ENCODE peak calls at places on chromosomes 7 and 10, in ten cellular contexts. O is bronchial epithelial cell; I is kidney tubule cell; D is mesendoderm; Y is NCI-H1105 treated with DMSO at 0.1 percent for 48 hours; Q is LoVo; B is activated T-helper 9 cell treated with anti-CD3 and anti-CD28 coated beads, Interleukin-2, amount 50 U/mL, for 16 hours; E is mucosa of descending colon; X is effector memory CD4-positive, alpha-beta T cell; J is activated gamma-delta T cell. W is an unnamed sample.

GRCh38 chr7:32879460-32879859 is 12.1 kb downstream of the KBTBD2 start:
- DNase-seq in O (peak; percentile 60), I (peak; percentile 27), D (no peak), Y (no peak), Q (no peak), B (no peak), E (no peak), X (no peak), J (no peak), W (no peak)

GRCh38 chr10:1654247-1654646 is 83.1 kb downstream of the ADARB2 start:
- DNase-seq in O (no peak), I (no peak), D (no peak), Y (no peak), Q (no peak), B (no peak), E (no peak), X (no peak), J (no peak), W (no peak)

GRCh38 chr10:20115929-20116328 is 299.7 kb downstream of the PLXDC2 start:
- DNase-seq in O (no peak), I (no peak), D (no peak), Y (no peak), Q (no peak), B (no peak), E (no peak), X (no peak), J (no peak), W (no peak)

GRCh38 chr7:18163091-18163490 is 135.4 kb upstream of the PRPS1L1 start:
- DNase-seq in O (peak; percentile 14), I (no peak), D (no peak), Y (no peak), Q (no peak), B (no peak), E (no peak), X (no peak), J (no peak), W (no peak)

GRCh38 chr10:113524539-113525490 is 28.0 kb upstream of the HABP2 start:
- DNase-seq in O (no peak), I (no peak), D (peak; percentile 58), Y (no peak), Q (no peak), B (no peak), E (no peak), X (no peak), J (no peak), W (no peak)

GRCh38 chr7:152896217-152896616 is 136.7 kb downstream of the ACTR3B start:
- DNase-seq in O (no peak), I (no peak), D (no peak), Y (no peak), Q (no peak), B (no peak), E (no peak), X (no peak), J (no peak), W (no peak)

GRCh38 chr10:3484306-3485187 is 300.5 kb downstream of the KLF6 start:
- DNase-seq in O (no peak), I (peak; percentile 27), D (peak; percentile 66), Y (peak; percentile 1), Q (no peak), B (no peak), E (no peak), X (no peak), J (no peak), W (no peak)

GRCh38 chr7:3065724-3066143 is 22.1 kb upstream of the CARD11 start:
- DNase-seq in O (peak; percentile 8), I (peak; percentile 48), D (peak; percentile 89), Y (no peak), Q (no peak), B (peak; percentile 45), E (no peak), X (peak; percentile 16), J (no peak), W (peak; percentile 50)

GRCh38 chr10:72276013-72276387 is 2.3 kb downstream of the DDIT4 start:
- DNase-seq in O (peak; percentile 84), I (peak; percentile 81), D (no peak), Y (peak; percentile 52), Q (no peak), B (no peak), E (peak; percentile 75), X (no peak), J (no peak), W (no peak)

GRCh38 chr7:19522486-19522885 is 186.4 kb downstream of the POLR1F start:
- DNase-seq in O (peak; percentile 22), I (no peak), D (no peak), Y (no peak), Q (no peak), B (no peak), E (no peak), X (no peak), J (no peak), W (no peak)

GRCh38 chr7:151503902-151504714 is 15.6 kb downstream of the RHEB start:
- DNase-seq in O (peak; percentile 84), I (peak; percentile 53), D (no peak), Y (no peak), Q (no peak), B (no peak), E (no peak), X (no peak), J (no peak), W (no peak)

W was measured in CD4-positive, CD25-positive, alpha-beta regulatory T cell.